ENCODE peak calls at places on chromosomes 16 and 17, in eight cellular contexts. One of them, this sample, is unnamed. For H3K9me3, the result is how much of the 10 kb centered on the place peaks cover.

GRCh38 chr16:84467256-84467655 is 37.2 kb downstream of the MEAK7 start:
- DNase-seq in PC-3: peak
- DNase-seq in endothelial cell of umbilical vein: no peak
- DNase-seq in neural progenitor cell: no peak
- DNase-seq in fibroblast of lung: no peak
- DNase-seq in H1: no peak
- DNase-seq in hepatocyte: no peak
- DNase-seq in HCT116: no peak
- DNase-seq in this sample: no peak

GRCh38 chr17:48016112-48016511 is 21.5 kb downstream of the COPZ2 start:
- DNase-seq in PC-3: peak
- DNase-seq in endothelial cell of umbilical vein: no peak
- DNase-seq in neural progenitor cell: no peak
- DNase-seq in fibroblast of lung: no peak
- DNase-seq in H1: no peak
- DNase-seq in hepatocyte: peak
- DNase-seq in HCT116: no peak
- DNase-seq in this sample: peak

GRCh38 chr17:48843172-48843900 is 12.5 kb downstream of the CALCOCO2 start:
- DNase-seq in PC-3: no peak
- DNase-seq in endothelial cell of umbilical vein: no peak
- DNase-seq in neural progenitor cell: no peak
- DNase-seq in fibroblast of lung: peak
- DNase-seq in H1: no peak
- DNase-seq in hepatocyte: no peak
- DNase-seq in HCT116: no peak
- DNase-seq in this sample: peak

GRCh38 chr17:83194761-83195329 is 115.4 kb downstream of the METRNL start:
- DNase-seq in PC-3: no peak
- DNase-seq in endothelial cell of umbilical vein: no peak
- DNase-seq in neural progenitor cell: no peak
- DNase-seq in fibroblast of lung: no peak
- DNase-seq in H1: no peak
- DNase-seq in hepatocyte: no peak
- DNase-seq in HCT116: no peak
- DNase-seq in this sample: no peak

GRCh38 chr17:14779236-14779635 is 478.4 kb downstream of the HS3ST3B1 start:
- DNase-seq in PC-3: peak
- DNase-seq in endothelial cell of umbilical vein: no peak
- DNase-seq in neural progenitor cell: no peak
- DNase-seq in fibroblast of lung: no peak
- DNase-seq in H1: no peak
- DNase-seq in hepatocyte: no peak
- DNase-seq in HCT116: no peak
- DNase-seq in this sample: no peak

GRCh38 chr17:54900457-54901229 is at the start of gene TOM1L1:
- DNase-seq in PC-3: peak
- DNase-seq in endothelial cell of umbilical vein: no peak
- DNase-seq in neural progenitor cell: peak
- DNase-seq in fibroblast of lung: peak
- DNase-seq in H1: peak
- DNase-seq in hepatocyte: peak
- DNase-seq in HCT116: peak
- DNase-seq in this sample: peak

GRCh38 chr17:64709481-64709880 is 47.4 kb upstream of the SMURF2 start:
- DNase-seq in PC-3: no peak
- DNase-seq in endothelial cell of umbilical vein: no peak
- DNase-seq in neural progenitor cell: no peak
- DNase-seq in fibroblast of lung: no peak
- DNase-seq in H1: no peak
- DNase-seq in hepatocyte: no peak
- DNase-seq in HCT116: no peak
- DNase-seq in this sample: no peak

GRCh38 chr16:57757326-57757786 is 21.8 kb downstream of the KATNB1 start:
- DNase-seq in PC-3: peak
- DNase-seq in endothelial cell of umbilical vein: peak
- DNase-seq in neural progenitor cell: peak
- DNase-seq in fibroblast of lung: peak
- DNase-seq in H1: no peak
- DNase-seq in hepatocyte: peak
- DNase-seq in HCT116: no peak
- DNase-seq in this sample: peak

GRCh38 chr16:15961060-15961511 is 11.7 kb downstream of the ABCC1 start:
- DNase-seq in PC-3: no peak
- DNase-seq in endothelial cell of umbilical vein: peak
- DNase-seq in neural progenitor cell: no peak
- DNase-seq in fibroblast of lung: peak
- DNase-seq in H1: no peak
- DNase-seq in hepatocyte: no peak
- DNase-seq in HCT116: no peak
- DNase-seq in this sample: peak

GRCh38 chr17:82065193-82065637 is 389 bp downstream of the DUS1L start:
- DNase-seq in PC-3: no peak
- DNase-seq in endothelial cell of umbilical vein: peak
- DNase-seq in neural progenitor cell: no peak
- DNase-seq in fibroblast of lung: no peak
- DNase-seq in H1: no peak
- DNase-seq in hepatocyte: peak
- DNase-seq in HCT116: no peak
- DNase-seq in this sample: peak

GRCh38 chr17:80761421-80761871 is 216.8 kb downstream of the RPTOR start:
- DNase-seq in PC-3: peak
- DNase-seq in endothelial cell of umbilical vein: peak
- DNase-seq in neural progenitor cell: no peak
- DNase-seq in fibroblast of lung: peak
- DNase-seq in H1: no peak
- DNase-seq in hepatocyte: peak
- DNase-seq in HCT116: peak
- DNase-seq in this sample: peak

GRCh38 chr17:82330322-82331239 is 3.0 kb downstream of the SECTM1 start:
- DNase-seq in PC-3: peak
- DNase-seq in endothelial cell of umbilical vein: peak
- DNase-seq in neural progenitor cell: no peak
- DNase-seq in fibroblast of lung: peak
- DNase-seq in H1: no peak
- DNase-seq in hepatocyte: peak
- DNase-seq in HCT116: no peak
- DNase-seq in this sample: peak

GRCh38 chr16:15034266-15035162 is 21.4 kb downstream of the NTAN1 start:
- DNase-seq in PC-3: no peak
- DNase-seq in endothelial cell of umbilical vein: peak
- DNase-seq in neural progenitor cell: no peak
- DNase-seq in fibroblast of lung: no peak
- DNase-seq in H1: no peak
- DNase-seq in hepatocyte: no peak
- DNase-seq in HCT116: no peak
- DNase-seq in this sample: no peak

GRCh38 chr17:79926002-79926307 is 86.7 kb upstream of the CBX4 start:
- DNase-seq in PC-3: no peak
- DNase-seq in endothelial cell of umbilical vein: no peak
- DNase-seq in neural progenitor cell: no peak
- DNase-seq in fibroblast of lung: no peak
- DNase-seq in H1: no peak
- DNase-seq in hepatocyte: no peak
- DNase-seq in HCT116: no peak
- DNase-seq in this sample: no peak

GRCh38 chr17:78852709-78853111 is 12.1 kb upstream of the USP36 start:
- DNase-seq in PC-3: peak
- DNase-seq in endothelial cell of umbilical vein: no peak
- DNase-seq in neural progenitor cell: no peak
- DNase-seq in fibroblast of lung: peak
- DNase-seq in H1: no peak
- DNase-seq in hepatocyte: peak
- DNase-seq in HCT116: no peak
- DNase-seq in this sample: no peak

GRCh38 chr17:81483085-81483861 is 29.3 kb downstream of the ACTG1 start:
- DNase-seq in PC-3: no peak
- DNase-seq in endothelial cell of umbilical vein: no peak
- DNase-seq in neural progenitor cell: peak
- DNase-seq in fibroblast of lung: no peak
- DNase-seq in H1: no peak
- DNase-seq in hepatocyte: no peak
- DNase-seq in HCT116: no peak
- DNase-seq in this sample: no peak

DNA sequence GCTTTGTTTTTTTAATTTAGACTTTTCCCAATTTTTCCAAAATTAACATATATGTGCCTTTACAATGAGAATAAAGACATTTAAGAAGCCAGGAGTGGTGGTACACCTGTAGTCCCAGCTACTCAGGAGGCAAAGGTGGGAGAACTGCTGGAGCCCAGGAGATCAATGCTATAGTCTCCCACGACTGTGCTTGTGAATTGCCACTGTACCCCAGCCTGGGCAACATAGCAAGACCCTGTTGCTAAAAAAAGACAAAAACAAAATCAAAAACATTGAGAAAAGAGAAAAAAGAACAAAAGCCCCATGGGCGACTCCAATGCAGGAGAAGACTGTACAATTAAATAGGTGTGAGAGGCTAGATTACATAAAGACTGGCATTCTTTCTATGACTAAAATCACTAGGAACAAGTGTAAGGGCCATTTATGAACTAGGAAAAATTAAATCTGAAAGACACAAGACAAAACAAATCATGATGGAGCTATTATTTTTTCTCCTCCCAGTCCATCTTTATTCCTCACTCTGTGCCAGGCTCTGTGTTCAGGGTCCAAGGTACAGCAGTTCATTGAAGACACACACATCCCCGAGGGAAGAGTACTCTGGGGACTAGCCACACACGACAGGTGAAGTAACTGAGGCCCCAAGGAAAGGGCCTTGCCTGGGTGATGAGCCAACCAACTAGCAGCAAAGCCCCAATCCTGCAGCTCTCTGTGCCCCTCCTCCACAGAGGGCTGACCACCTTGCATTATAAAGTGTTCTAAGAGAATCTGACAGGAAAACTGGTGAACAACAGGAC is 79.8 kb downstream of the CREBBP start:
- DNase-seq in PC-3: no peak
- DNase-seq in endothelial cell of umbilical vein: no peak
- DNase-seq in neural progenitor cell: no peak
- DNase-seq in fibroblast of lung: no peak
- DNase-seq in H1: no peak
- DNase-seq in hepatocyte: no peak
- DNase-seq in HCT116: no peak
- DNase-seq in this sample: no peak
- TF ChIP-seq EZH2 in PC-3: no peak
- TF ChIP-seq EZH2 in endothelial cell of umbilical vein: no peak
- TF ChIP-seq EZH2 in neural progenitor cell: no peak
- TF ChIP-seq EZH2 in fibroblast of lung: no peak
- TF ChIP-seq EZH2 in H1: no peak
- TF ChIP-seq EZH2 in hepatocyte: no peak
- TF ChIP-seq EZH2 in HCT116: no peak
- TF ChIP-seq EZH2 in this sample: no peak

GRCh38 chr17:63446218-63446980 is at the start of gene CYB561:
- DNase-seq in PC-3: peak
- DNase-seq in endothelial cell of umbilical vein: peak
- DNase-seq in neural progenitor cell: peak
- DNase-seq in fibroblast of lung: peak
- DNase-seq in H1: no peak
- DNase-seq in hepatocyte: peak
- DNase-seq in HCT116: peak
- DNase-seq in this sample: peak

GRCh38 chr17:63446981-63447687 is 1.0 kb upstream of the CYB561 start:
- DNase-seq in PC-3: peak
- DNase-seq in endothelial cell of umbilical vein: peak
- DNase-seq in neural progenitor cell: peak
- DNase-seq in fibroblast of lung: no peak
- DNase-seq in H1: no peak
- DNase-seq in hepatocyte: no peak
- DNase-seq in HCT116: no peak
- DNase-seq in this sample: no peak

GRCh38 chr17:63445571-63446217 is 412 bp downstream of the CYB561 start:
- DNase-seq in PC-3: peak
- DNase-seq in endothelial cell of umbilical vein: peak
- DNase-seq in neural progenitor cell: peak
- DNase-seq in fibroblast of lung: no peak
- DNase-seq in H1: no peak
- DNase-seq in hepatocyte: peak
- DNase-seq in HCT116: peak
- DNase-seq in this sample: peak

GRCh38 chr17:63448655-63449054 is 2.5 kb upstream of the CYB561 start:
- DNase-seq in PC-3: no peak
- DNase-seq in endothelial cell of umbilical vein: peak
- DNase-seq in neural progenitor cell: no peak
- DNase-seq in fibroblast of lung: no peak
- DNase-seq in H1: no peak
- DNase-seq in hepatocyte: no peak
- DNase-seq in HCT116: no peak
- DNase-seq in this sample: no peak

DNA sequence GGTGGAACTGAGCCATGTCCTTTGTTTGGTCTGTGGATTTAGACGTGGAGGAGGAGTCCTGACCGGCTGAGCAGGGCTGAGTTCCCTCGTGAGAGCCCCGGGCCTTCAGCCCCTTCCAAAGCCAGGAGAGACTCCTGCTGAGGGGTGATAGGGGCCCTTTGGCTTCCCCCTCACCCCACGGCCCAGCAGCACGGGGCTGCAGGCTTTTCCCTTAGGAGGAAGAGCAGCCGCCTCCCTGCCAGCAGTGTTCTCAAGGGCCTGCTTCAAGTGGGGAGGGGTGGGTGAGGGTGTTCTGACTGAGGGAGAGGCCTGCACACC is 1.5 kb upstream of the CYB561 start:
- DNase-seq in PC-3: no peak
- DNase-seq in endothelial cell of umbilical vein: peak
- DNase-seq in neural progenitor cell: no peak
- DNase-seq in fibroblast of lung: no peak
- DNase-seq in H1: no peak
- DNase-seq in hepatocyte: no peak
- DNase-seq in HCT116: no peak
- DNase-seq in this sample: no peak
- TF ChIP-seq CTCF in PC-3: no peak
- TF ChIP-seq CTCF in endothelial cell of umbilical vein: no peak
- TF ChIP-seq CTCF in neural progenitor cell: no peak
- TF ChIP-seq CTCF in fibroblast of lung: no peak
- TF ChIP-seq CTCF in H1: no peak
- TF ChIP-seq CTCF in hepatocyte: no peak
- TF ChIP-seq CTCF in HCT116: no peak
- TF ChIP-seq CTCF in this sample: no peak

DNA sequence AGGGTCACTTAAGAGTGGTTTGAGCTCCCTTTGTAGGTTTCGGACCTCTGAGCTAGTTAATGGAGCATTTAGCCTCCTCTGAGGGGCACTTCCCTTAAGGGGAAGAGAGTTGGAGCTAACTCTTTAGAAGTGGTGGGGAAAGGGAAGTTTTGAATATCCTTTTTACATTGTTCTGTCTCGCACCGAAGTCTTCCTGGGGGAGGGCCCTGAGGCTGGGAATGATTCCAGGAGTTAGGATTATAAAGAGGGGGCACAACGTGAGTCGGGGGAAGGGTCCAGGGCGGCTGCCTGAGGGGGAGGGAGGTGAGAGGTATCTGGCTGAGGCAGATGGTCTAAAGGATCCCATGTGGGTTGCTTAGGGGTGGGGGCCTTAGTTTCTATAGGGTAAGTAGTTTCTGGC is 32.3 kb downstream of the SEC14L1 start:
- DNase-seq in PC-3: no peak
- DNase-seq in endothelial cell of umbilical vein: peak
- DNase-seq in neural progenitor cell: no peak
- DNase-seq in fibroblast of lung: no peak
- DNase-seq in H1: no peak
- DNase-seq in hepatocyte: no peak
- DNase-seq in HCT116: no peak
- DNase-seq in this sample: no peak
- H3K9me3 ChIP-seq in PC-3: under half
- H3K9me3 ChIP-seq in endothelial cell of umbilical vein: under half
- H3K9me3 ChIP-seq in neural progenitor cell: under half
- H3K9me3 ChIP-seq in fibroblast of lung: under half
- H3K9me3 ChIP-seq in H1: under half
- H3K9me3 ChIP-seq in hepatocyte: under half
- H3K9me3 ChIP-seq in HCT116: under half
- H3K9me3 ChIP-seq in this sample: under half

GRCh38 chr17:76584427-76585047 is 1.1 kb downstream of the ST6GALNAC2 start:
- DNase-seq in PC-3: no peak
- DNase-seq in endothelial cell of umbilical vein: no peak
- DNase-seq in neural progenitor cell: peak
- DNase-seq in fibroblast of lung: no peak
- DNase-seq in H1: no peak
- DNase-seq in hepatocyte: peak
- DNase-seq in HCT116: no peak
- DNase-seq in this sample: no peak
- TF ChIP-seq EZH2 in PC-3: no peak
- TF ChIP-seq EZH2 in endothelial cell of umbilical vein: no peak
- TF ChIP-seq EZH2 in neural progenitor cell: no peak
- TF ChIP-seq EZH2 in fibroblast of lung: no peak
- TF ChIP-seq EZH2 in H1: no peak
- TF ChIP-seq EZH2 in hepatocyte: no peak
- TF ChIP-seq EZH2 in HCT116: no peak
- TF ChIP-seq EZH2 in this sample: no peak

This sample was measured in astrocyte.